ENCODE peak calls at places on chromosomes 3 and 15, in nine cellular contexts. Y, V, L, B, Q, A, W, E and D are unnamed samples.

GRCh38 chr3:113898892-113899291 is 48.9 kb upstream of the ZDHHC23 start:
- DNase-seq in Y (no peak), V (no peak), L (no peak), B (no peak), Q (no peak), A (no peak), W (no peak), E (no peak), D (no peak)

GRCh38 chr15:85831415-85832113 is 36.8 kb upstream of the KLHL25 start:
- DNase-seq in Y (peak; percentile 34), V (no peak), L (peak; percentile 76), B (no peak), Q (peak; percentile 49), A (peak; percentile 58), W (peak; percentile 84), E (no peak), D (peak; percentile 78)

GRCh38 chr3:25047058-25047457 is 381.0 kb upstream of the RARB start:
- DNase-seq in Y (no peak), V (no peak), L (no peak), B (no peak), Q (peak; percentile 64), A (no peak), W (no peak), E (no peak), D (no peak)

GRCh38 chr3:59783468-59783988 is 733.7 kb upstream of the CFAP20DC start:
- DNase-seq in Y (no peak), V (no peak), L (no peak), B (no peak), Q (no peak), A (no peak), W (no peak), E (no peak), D (no peak)

GRCh38 chr3:43415088-43415487 is 128.7 kb downstream of the SNRK start:
- DNase-seq in Y (no peak), V (no peak), L (no peak), B (no peak), Q (no peak), A (no peak), W (no peak), E (no peak), D (no peak)

GRCh38 chr3:56094170-56094569 is 374.1 kb downstream of the ERC2 start:
- DNase-seq in Y (no peak), V (no peak), L (no peak), B (no peak), Q (no peak), A (no peak), W (no peak), E (no peak), D (no peak)

GRCh38 chr15:100988874-100989273 is 69.7 kb downstream of the LRRK1 start:
- DNase-seq in Y (no peak), V (no peak), L (no peak), B (no peak), Q (no peak), A (no peak), W (no peak), E (no peak), D (no peak)

GRCh38 chr15:98547741-98548166 is 100.6 kb upstream of the IGF1R start:
- DNase-seq in Y (no peak), V (peak; percentile 76), L (peak; percentile 26), B (no peak), Q (no peak), A (no peak), W (no peak), E (no peak), D (no peak)

GRCh38 chr3:117146571-117146970 is 437.0 kb downstream of the TUSC7 start:
- DNase-seq in Y (no peak), V (no peak), L (no peak), B (no peak), Q (no peak), A (no peak), W (no peak), E (no peak), D (no peak)

GRCh38 chr3:138082992-138083386 is 32.4 kb downstream of the DZIP1L start:
- DNase-seq in Y (no peak), V (no peak), L (no peak), B (no peak), Q (no peak), A (no peak), W (no peak), E (no peak), D (no peak)

GRCh38 chr3:21310176-21310575 is 440.8 kb downstream of the ZNF385D start:
- DNase-seq in Y (no peak), V (no peak), L (no peak), B (no peak), Q (no peak), A (no peak), W (no peak), E (no peak), D (no peak)

GRCh38 chr15:31330111-31330785 is 3.6 kb downstream of the KLF13 start:
- DNase-seq in Y (no peak), V (peak; percentile 63), L (no peak), B (no peak), Q (no peak), A (no peak), W (no peak), E (peak; percentile 57), D (no peak)

GRCh38 chr15:31332020-31332680 is 5.5 kb downstream of the KLF13 start:
- DNase-seq in Y (no peak), V (peak; percentile 64), L (no peak), B (no peak), Q (no peak), A (no peak), W (peak; percentile 71), E (peak; percentile 66), D (no peak)

GRCh38 chr15:31332681-31333071 is 6.0 kb downstream of the KLF13 start:
- DNase-seq in Y (no peak), V (no peak), L (no peak), B (no peak), Q (no peak), A (no peak), W (no peak), E (peak; percentile 54), D (no peak)

GRCh38 chr15:31330836-31331235 is 4.2 kb downstream of the KLF13 start:
- DNase-seq in Y (no peak), V (peak; percentile 64), L (no peak), B (no peak), Q (no peak), A (peak; percentile 68), W (no peak), E (peak; percentile 77), D (no peak)

DNA sequence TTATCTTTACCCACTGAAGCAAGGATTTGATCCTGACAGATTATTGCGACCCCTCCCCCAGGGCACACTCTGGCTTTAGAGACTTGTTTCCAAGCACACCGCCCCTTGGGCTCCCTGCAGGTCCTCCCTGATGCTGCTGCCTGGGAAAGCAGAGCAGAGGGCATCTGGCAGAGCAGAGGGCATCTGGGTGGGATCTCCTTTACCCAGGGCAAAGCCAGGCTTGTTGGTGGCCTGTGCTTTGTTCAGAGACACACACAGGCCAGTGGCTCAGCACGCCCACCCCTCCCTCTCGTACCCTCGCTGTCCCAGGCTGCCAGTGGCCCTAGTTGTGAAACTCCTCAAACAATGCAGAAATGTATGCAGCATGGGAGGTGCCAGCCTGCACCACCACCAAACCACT is 4.8 kb downstream of the KLF13 start:
- DNase-seq in Y (no peak), V (peak; percentile 74), L (no peak), B (no peak), Q (no peak), A (no peak), W (peak; percentile 47), E (peak; percentile 64), D (no peak)
- H3K4me1 ChIP-seq in Y (peaks cover 72% of the 10 kb centered on the region), V (peaks cover 78% of the 10 kb centered on the region), L (peaks cover 20% of the 10 kb centered on the region), B (peaks cover 73% of the 10 kb centered on the region), Q (peaks cover 3% of the 10 kb centered on the region), A (peaks cover 84% of the 10 kb centered on the region), W (no peaks in the 10 kb centered on the region), E (peaks cover 65% of the 10 kb centered on the region), D (peaks cover 45% of the 10 kb centered on the region)

DNA sequence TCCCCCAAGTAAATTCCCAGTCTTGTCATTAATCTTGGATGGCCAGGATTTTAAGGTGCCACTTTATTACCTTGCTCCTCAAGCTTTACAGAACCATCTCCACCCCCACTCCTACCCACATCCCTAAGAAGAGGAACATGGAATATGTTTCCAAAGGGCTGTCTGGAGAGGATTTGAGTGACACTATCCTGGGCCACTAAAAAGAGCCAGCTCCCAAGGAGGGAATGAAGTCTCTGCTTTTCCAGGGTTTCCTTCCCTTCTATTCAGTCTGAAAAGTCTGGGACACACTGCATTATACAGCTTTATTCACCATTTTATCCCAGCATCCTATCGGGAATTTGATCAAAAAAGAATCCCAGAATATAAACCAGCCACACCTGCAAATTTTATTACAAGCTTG is 35.6 kb upstream of the MECOM start:
- DNase-seq in Y (no peak), V (no peak), L (no peak), B (no peak), Q (no peak), A (no peak), W (no peak), E (no peak), D (no peak)
- H3K4me3 ChIP-seq in Y (no peak overlapping the region), V (no peak overlapping the region), L (no peak overlapping the region), B (no peak overlapping the region), Q (no peak overlapping the region), A (peak overlapping the region; percentile 18), W (no peak overlapping the region), E (no peak overlapping the region), D (no peak overlapping the region)

GRCh38 chr3:102630531-102630930 is 195.7 kb downstream of the ZPLD1 start:
- DNase-seq in Y (no peak), V (no peak), L (no peak), B (no peak), Q (no peak), A (no peak), W (no peak), E (no peak), D (no peak)

DNA sequence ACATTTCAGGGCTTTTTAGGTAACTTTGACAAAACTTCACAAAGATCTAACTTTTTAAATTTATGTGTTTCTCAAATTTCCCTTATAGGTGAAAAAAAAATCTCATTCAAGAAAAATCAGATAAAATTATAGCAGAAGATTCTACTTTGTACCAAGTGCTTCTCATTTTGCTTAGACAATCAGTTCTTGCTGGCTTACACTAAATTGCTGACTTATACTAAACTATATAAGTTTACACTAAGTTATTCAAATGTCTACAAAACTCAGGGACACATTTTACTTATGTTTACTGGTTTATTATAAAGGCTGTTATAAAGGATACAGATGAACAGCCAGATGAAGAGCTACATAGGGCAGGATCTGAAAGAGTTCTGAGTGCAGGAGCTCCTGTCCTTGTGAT is 195.1 kb downstream of the ZPLD1 start:
- DNase-seq in Y (no peak), V (no peak), L (no peak), B (no peak), Q (no peak), A (no peak), W (no peak), E (no peak), D (no peak)
- H3K36me3 ChIP-seq in Y (no peaks in the 10 kb centered on the region), V (no peaks in the 10 kb centered on the region), L (no peaks in the 10 kb centered on the region), B (no peaks in the 10 kb centered on the region), Q (no peaks in the 10 kb centered on the region), A (no peaks in the 10 kb centered on the region), W (no peaks in the 10 kb centered on the region), E (no peaks in the 10 kb centered on the region), D (no peaks in the 10 kb centered on the region)

DNA sequence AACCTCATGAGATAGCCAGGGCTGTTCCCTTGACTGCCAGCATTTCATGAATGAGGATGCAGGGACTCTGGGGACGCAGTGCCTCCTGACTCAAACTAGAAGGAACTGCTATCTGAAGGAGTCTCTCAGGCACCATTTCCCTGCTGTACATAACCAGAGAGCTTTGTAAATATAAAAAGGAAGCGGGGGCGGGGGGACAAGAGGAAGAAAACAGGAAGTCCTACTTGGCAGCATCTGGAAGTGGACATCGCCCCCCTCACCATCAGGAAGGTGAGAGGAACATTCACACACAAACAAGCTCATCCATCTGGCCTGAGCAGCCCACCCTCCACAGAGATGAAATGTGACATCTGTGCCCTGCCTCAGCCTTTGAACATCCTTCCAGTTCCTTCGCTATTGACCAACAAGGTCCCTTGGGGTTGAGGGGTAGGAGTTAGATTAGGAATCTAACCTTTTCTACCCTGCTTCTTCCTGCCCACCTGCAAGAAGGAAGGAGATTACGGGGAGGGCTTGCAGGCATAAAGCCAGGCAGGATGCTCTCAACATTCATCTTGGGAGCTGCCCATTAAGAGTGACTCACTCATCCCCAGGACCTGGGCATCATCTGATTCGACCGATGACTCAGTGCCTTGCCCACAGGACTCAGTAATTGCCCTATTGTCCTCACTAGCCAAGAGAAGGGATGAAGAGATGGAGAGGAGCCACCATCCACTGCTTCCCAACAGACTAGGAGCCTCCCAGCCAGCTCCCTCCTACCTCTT is 31.9 kb downstream of the SH3BP5 start:
- DNase-seq in Y (no peak), V (no peak), L (no peak), B (no peak), Q (peak; percentile 94), A (no peak), W (no peak), E (no peak), D (no peak)
- H3K4me1 ChIP-seq in Y (peaks cover 11% of the 10 kb centered on the region), V (peaks cover 39% of the 10 kb centered on the region), L (no peaks in the 10 kb centered on the region), B (peaks cover 96% of the 10 kb centered on the region), Q (peaks cover 41% of the 10 kb centered on the region), A (peaks cover 60% of the 10 kb centered on the region), W (peaks cover 6% of the 10 kb centered on the region), E (peaks cover 43% of the 10 kb centered on the region), D (no peaks in the 10 kb centered on the region)